ENCODE peak calls at places on chromosomes 4 and X, in six cellular contexts. U is stimulated activated CD8-positive, alpha-beta memory T cell treated with anti-CD3 and anti-CD28 coated beads, Interleukin-7, amount 100 ng/mL, for 24 hours; M is ovary; T is NCI-H1417 treated with DMSO at 0.1 percent for 48 hours; G is activated CD4-positive, CD25-positive, alpha-beta regulatory T cell treated with anti-CD3 and anti-CD28 coated beads, Interleukin-2, amount 50 U/mL, for 72 hours; V is iPS DF 19.7. E is an unnamed sample.

GRCh38 chr4:86271057-86271456 is 88.8 kb downstream of the MAPK10 start:
- DNase-seq in U (no peak), M (no peak), T (no peak), G (no peak), V (no peak), E (no peak)

GRCh38 chr4:7335363-7336066 is 99.2 kb downstream of the PSAPL1 start:
- DNase-seq in U (peak), M (peak), T (no peak), G (peak), V (no peak), E (peak)

GRCh38 chrX:97524997-97525396 is 641.3 kb downstream of the RPA4 start:
- DNase-seq in U (no peak), M (no peak), T (no peak), G (no peak), V (no peak), E (peak)

GRCh38 chr4:120071192-120071795 is 4.6 kb upstream of the MAD2L1 start:
- DNase-seq in U (no peak), M (no peak), T (peak), G (no peak), V (no peak), E (peak)

GRCh38 chrX:10175317-10175871 is 18.6 kb downstream of the CLCN4 start:
- DNase-seq in U (no peak), M (peak), T (no peak), G (no peak), V (no peak), E (no peak)

GRCh38 chr4:41963105-41963504 is 18.5 kb upstream of the DCAF4L1 start:
- DNase-seq in U (no peak), M (no peak), T (no peak), G (no peak), V (no peak), E (no peak)

GRCh38 chrX:23792861-23793553 is 10.0 kb downstream of the SAT1 start:
- DNase-seq in U (no peak), M (no peak), T (peak), G (no peak), V (no peak), E (no peak)

GRCh38 chr4:112130903-112131302 is 14.4 kb upstream of the FAM241A start:
- DNase-seq in U (no peak), M (no peak), T (no peak), G (no peak), V (no peak), E (no peak)

GRCh38 chrX:54776987-54777672 is 20.9 kb downstream of the ITIH6 start:
- DNase-seq in U (no peak), M (no peak), T (no peak), G (no peak), V (no peak), E (no peak)

GRCh38 chrX:150361777-150362351 is 1.3 kb upstream of the MAMLD1 start:
- DNase-seq in U (no peak), M (peak), T (no peak), G (no peak), V (no peak), E (peak)

GRCh38 chr4:71713611-71714203 is 70.2 kb downstream of the GC start:
- DNase-seq in U (no peak), M (no peak), T (no peak), G (no peak), V (no peak), E (peak)

GRCh38 chrX:38000706-38001105 is 5.6 kb upstream of the SYTL5 start:
- DNase-seq in U (no peak), M (no peak), T (no peak), G (no peak), V (no peak), E (no peak)

GRCh38 chrX:72705111-72705510 is 9.0 kb downstream of the PHKA1 start:
- DNase-seq in U (no peak), M (no peak), T (no peak), G (no peak), V (no peak), E (no peak)

GRCh38 chr4:139619644-139620043 is 46.0 kb upstream of the MGST2 start:
- DNase-seq in U (no peak), M (no peak), T (no peak), G (no peak), V (no peak), E (peak)

GRCh38 chr4:16627999-16628398 is 270.4 kb downstream of the LDB2 start:
- DNase-seq in U (no peak), M (no peak), T (no peak), G (no peak), V (no peak), E (no peak)

GRCh38 chr4:88144048-88144447 is 14.4 kb downstream of the ABCG2 start:
- DNase-seq in U (no peak), M (no peak), T (no peak), G (no peak), V (no peak), E (no peak)

GRCh38 chr4:184384056-184384809 is 90.1 kb downstream of the IRF2 start:
- DNase-seq in U (no peak), M (peak), T (no peak), G (no peak), V (no peak), E (peak)

GRCh38 chr4:174523003-174523693 is 860 bp upstream of the HPGD start:
- DNase-seq in U (no peak), M (no peak), T (no peak), G (no peak), V (no peak), E (peak)

GRCh38 chrX:80578518-80579105 is 158.4 kb downstream of the TENT5D start:
- DNase-seq in U (no peak), M (no peak), T (no peak), G (no peak), V (no peak), E (peak)

GRCh38 chr4:1978741-1979476 is 29.9 kb downstream of the NELFA start:
- DNase-seq in U (no peak), M (no peak), T (no peak), G (no peak), V (no peak), E (no peak)

GRCh38 chrX:41022579-41022978 is 62.7 kb upstream of the USP9X start:
- DNase-seq in U (no peak), M (no peak), T (no peak), G (no peak), V (no peak), E (peak)

GRCh38 chrX:125883169-125883568 is 282.9 kb downstream of the DCAF12L2 start:
- DNase-seq in U (no peak), M (no peak), T (no peak), G (no peak), V (no peak), E (no peak)

GRCh38 chrX:126551306-126551705 is 1.3 kb downstream of the DCAF12L1 start:
- DNase-seq in U (no peak), M (no peak), T (no peak), G (no peak), V (no peak), E (no peak)

GRCh38 chr4:8497762-8498161 is 57.2 kb downstream of the TRMT44 start:
- DNase-seq in U (no peak), M (no peak), T (no peak), G (no peak), V (no peak), E (no peak)

GRCh38 chr4:40998680-40999358 is 215.5 kb downstream of the APBB2 start:
- DNase-seq in U (no peak), M (no peak), T (no peak), G (no peak), V (no peak), E (peak)

GRCh38 chr4:40887690-40888089 is 137.9 kb downstream of the NSUN7 start:
- DNase-seq in U (no peak), M (no peak), T (no peak), G (no peak), V (no peak), E (no peak)

GRCh38 chr4:58760100-58760499 is 1649.9 kb upstream of the IGFBP7 start:
- DNase-seq in U (no peak), M (no peak), T (no peak), G (no peak), V (no peak), E (no peak)

GRCh38 chr4:185726931-185727330 is 85.1 kb downstream of the SORBS2 start:
- DNase-seq in U (no peak), M (peak), T (no peak), G (no peak), V (no peak), E (no peak)

GRCh38 chr4:139878050-139878449 is 212.4 kb downstream of the MGST2 start:
- DNase-seq in U (no peak), M (no peak), T (no peak), G (no peak), V (no peak), E (no peak)

GRCh38 chrX:40174594-40175415 is 77.0 kb upstream of the BCOR start:
- DNase-seq in U (no peak), M (peak), T (no peak), G (peak), V (no peak), E (peak)

GRCh38 chr4:148344382-148344781 is 97.8 kb downstream of the NR3C2 start:
- DNase-seq in U (no peak), M (no peak), T (no peak), G (no peak), V (no peak), E (no peak)

GRCh38 chr4:84582988-84583870 is at the start of gene CDS1:
- DNase-seq in U (no peak), M (peak), T (peak), G (peak), V (no peak), E (peak)

GRCh38 chr4:163200950-163201349 is 34.3 kb upstream of the NAF1 start:
- DNase-seq in U (no peak), M (no peak), T (no peak), G (no peak), V (no peak), E (no peak)

GRCh38 chr4:104490770-104491395 is 3.8 kb downstream of the CXXC4 start:
- DNase-seq in U (no peak), M (peak), T (peak), G (peak), V (no peak), E (peak)

GRCh38 chr4:77800483-77801259 is 18.5 kb downstream of the CNOT6L start:
- DNase-seq in U (no peak), M (no peak), T (no peak), G (no peak), V (no peak), E (no peak)

GRCh38 chr4:149896428-149896827 is 80.8 kb upstream of the IQCM start:
- DNase-seq in U (no peak), M (no peak), T (no peak), G (no peak), V (no peak), E (peak)

GRCh38 chr4:13535708-13536361 is 8.5 kb downstream of the NKX3-2 start:
- DNase-seq in U (no peak), M (no peak), T (no peak), G (no peak), V (no peak), E (no peak)

GRCh38 chrX:73447311-73447794 is 500 bp downstream of the CDX4 start:
- DNase-seq in U (no peak), M (no peak), T (no peak), G (no peak), V (no peak), E (no peak)

GRCh38 chr4:113024373-113024772 is 25.1 kb upstream of the ANK2 start:
- DNase-seq in U (no peak), M (no peak), T (no peak), G (no peak), V (no peak), E (no peak)

GRCh38 chr4:155473420-155474095 is 96.8 kb upstream of the MAP9 start:
- DNase-seq in U (no peak), M (no peak), T (no peak), G (no peak), V (no peak), E (no peak)